ENCODE peak calls at places on chromosomes 2 and 18, in four cellular contexts. W is heart right ventricle; A is stimulated activated CD8-positive, alpha-beta memory T cell treated with anti-CD3 and anti-CD28 coated beads, Interleukin-7, amount 100 ng/mL, for 24 hours; J is effector memory CD8-positive, alpha-beta T cell. K is an unnamed sample.

GRCh38 chr18:33556846-33557245 is 21.2 kb upstream of the ASXL3 start:
- DNase-seq in A (no peak), J (no peak), W (no peak), K (no peak)

GRCh38 chr2:239305222-239305575 is 95.6 kb downstream of the HDAC4 start:
- DNase-seq in J (no peak), W (no peak), A (no peak), K (no peak)

GRCh38 chr2:7916670-7917069 is 765.2 kb upstream of the ID2 start:
- DNase-seq in W (no peak), J (no peak), A (no peak), K (no peak)

GRCh38 chr2:36556847-36557246 is 41.1 kb downstream of the FEZ2 start:
- DNase-seq in A (no peak), J (no peak), W (no peak), K (no peak)

GRCh38 chr18:78559584-78559983 is 420.0 kb upstream of the SALL3 start:
- DNase-seq in A (no peak), W (no peak), J (no peak), K (no peak)

GRCh38 chr2:56741601-56742102 is 557.9 kb downstream of the CCDC85A start:
- DNase-seq in W (no peak), A (no peak), J (no peak), K (peak)

GRCh38 chr2:134469516-134470115 is 215.7 kb downstream of the MGAT5 start:
- DNase-seq in A (no peak), J (no peak), W (no peak), K (no peak)

GRCh38 chr2:8337321-8337720 is 344.5 kb upstream of the ID2 start:
- DNase-seq in A (no peak), W (no peak), J (no peak), K (no peak)

K was measured in right cardiac atrium.